ENCODE peak calls at places on chromosomes 1 and 21, in nine cellular contexts. R is Peyer's patch, L is upper lobe of right lung, M is astrocyte, Q is keratinocyte, S is adrenal gland, Z is heart left ventricle, T is left ventricle myocardium inferior, F is brain microvascular endothelial cell. I is an unnamed sample.

GRCh38 chr1:245108909-245109308 is 45.9 kb upstream of the KIF26B start:
- DNase-seq in R (no peak), L (no peak), M (no peak), Q (no peak), S (no peak), Z (no peak), T (no peak), F (no peak), I (no peak)

GRCh38 chr1:230332429-230333088 is 93.6 kb downstream of the PGBD5 start:
- DNase-seq in R (no peak), L (no peak), M (peak), Q (no peak), S (peak), Z (no peak), T (no peak), F (no peak), I (no peak)

GRCh38 chr1:30740952-30741894 is 16.4 kb downstream of the LAPTM5 start:
- DNase-seq in R (no peak), L (no peak), M (no peak), Q (no peak), S (no peak), Z (no peak), T (no peak), F (no peak), I (no peak)

GRCh38 chr1:151159373-151159772 is 2.9 kb downstream of the TNFAIP8L2 start:
- DNase-seq in R (no peak), L (peak), M (no peak), Q (no peak), S (no peak), Z (no peak), T (no peak), F (no peak), I (no peak)

GRCh38 chr1:7079637-7080036 is 294.4 kb downstream of the CAMTA1 start:
- DNase-seq in R (no peak), L (no peak), M (no peak), Q (no peak), S (no peak), Z (no peak), T (no peak), F (no peak), I (no peak)

GRCh38 chr1:3051270-3052268 is 17.4 kb upstream of the PRDM16 start:
- DNase-seq in R (no peak), L (no peak), M (no peak), Q (no peak), S (no peak), Z (no peak), T (no peak), F (no peak), I (no peak)

GRCh38 chr1:52572387-52572786 is 19.5 kb upstream of the TUT4 start:
- DNase-seq in R (no peak), L (no peak), M (no peak), Q (no peak), S (no peak), Z (no peak), T (no peak), F (no peak), I (no peak)

GRCh38 chr1:1187938-1188337 is 14.3 kb downstream of the TTLL10 start:
- DNase-seq in R (no peak), L (no peak), M (peak), Q (no peak), S (no peak), Z (no peak), T (no peak), F (no peak), I (no peak)

GRCh38 chr1:91900538-91900937 is 14.6 kb upstream of the TGFBR3 start:
- DNase-seq in R (no peak), L (no peak), M (peak), Q (no peak), S (no peak), Z (no peak), T (no peak), F (peak), I (peak)

GRCh38 chr1:208475951-208476824 is 232.0 kb upstream of the PLXNA2 start:
- DNase-seq in R (no peak), L (no peak), M (no peak), Q (no peak), S (peak), Z (no peak), T (no peak), F (no peak), I (peak)

GRCh38 chr1:86487131-86487804 is 18.5 kb downstream of the CLCA1 start:
- DNase-seq in R (no peak), L (no peak), M (peak), Q (peak), S (no peak), Z (peak), T (peak), F (peak), I (peak)

GRCh38 chr1:6499318-6499717 is 7.9 kb upstream of the PLEKHG5 start:
- DNase-seq in R (no peak), L (no peak), M (no peak), Q (no peak), S (no peak), Z (no peak), T (no peak), F (no peak), I (no peak)

GRCh38 chr1:155940531-155940992 is 876 bp upstream of the RXFP4 start:
- DNase-seq in R (no peak), L (no peak), M (peak), Q (no peak), S (peak), Z (no peak), T (no peak), F (no peak), I (peak)

GRCh38 chr1:84407524-84408318 is 9.4 kb downstream of the DNASE2B start:
- DNase-seq in R (no peak), L (no peak), M (no peak), Q (no peak), S (no peak), Z (no peak), T (no peak), F (no peak), I (no peak)

GRCh38 chr1:143665606-143666005 is 306.2 kb downstream of the FAM72C start:
- DNase-seq in R (no peak), L (no peak), M (no peak), Q (no peak), S (no peak), Z (no peak), T (no peak), F (no peak), I (no peak)

GRCh38 chr1:35557611-35558373 is at the start of gene NCDN:
- DNase-seq in R (peak), L (peak), M (peak), Q (peak), S (peak), Z (peak), T (peak), F (peak), I (peak)

GRCh38 chr21:33403786-33404571 is 766 bp downstream of the IFNGR2 start:
- DNase-seq in R (peak), L (peak), M (peak), Q (no peak), S (peak), Z (peak), T (peak), F (peak), I (peak)

GRCh38 chr1:168285971-168286628 is 5.4 kb downstream of the TBX19 start:
- DNase-seq in R (no peak), L (no peak), M (no peak), Q (no peak), S (no peak), Z (no peak), T (no peak), F (no peak), I (no peak)

GRCh38 chr21:46002841-46003574 is 21.4 kb downstream of the COL6A1 start:
- DNase-seq in R (no peak), L (no peak), M (no peak), Q (no peak), S (peak), Z (peak), T (peak), F (no peak), I (no peak)

GRCh38 chr1:89465201-89465600 is 59.4 kb upstream of the LRRC8B start:
- DNase-seq in R (no peak), L (no peak), M (peak), Q (peak), S (no peak), Z (no peak), T (no peak), F (no peak), I (no peak)

GRCh38 chr21:43907751-43908150 is 42.7 kb downstream of the AGPAT3 start:
- DNase-seq in R (no peak), L (no peak), M (no peak), Q (no peak), S (no peak), Z (no peak), T (no peak), F (no peak), I (no peak)

GRCh38 chr21:34085129-34085528 is 11.8 kb downstream of the MRPS6 start:
- DNase-seq in R (no peak), L (no peak), M (no peak), Q (no peak), S (no peak), Z (no peak), T (no peak), F (no peak), I (no peak)

GRCh38 chr21:28633803-28634572 is 358.7 kb downstream of the LTN1 start:
- DNase-seq in R (no peak), L (no peak), M (peak), Q (peak), S (no peak), Z (peak), T (peak), F (peak), I (peak)

GRCh38 chr1:206900149-206900548 is 2.9 kb downstream of the IL24 start:
- DNase-seq in R (no peak), L (no peak), M (no peak), Q (no peak), S (no peak), Z (no peak), T (no peak), F (no peak), I (no peak)

GRCh38 chr1:100780826-100781225 is 61.3 kb downstream of the VCAM1 start:
- DNase-seq in R (no peak), L (no peak), M (no peak), Q (no peak), S (no peak), Z (no peak), T (no peak), F (no peak), I (no peak)

GRCh38 chr1:170932236-170932635 is 3.1 kb upstream of the MROH9 start:
- DNase-seq in R (no peak), L (no peak), M (no peak), Q (no peak), S (no peak), Z (no peak), T (no peak), F (no peak), I (no peak)

GRCh38 chr1:94276900-94277581 is 39.7 kb upstream of the ARHGAP29 start:
- DNase-seq in R (no peak), L (no peak), M (no peak), Q (no peak), S (no peak), Z (no peak), T (no peak), F (no peak), I (peak)

GRCh38 chr1:188517139-188517538 is 1688.4 kb downstream of the PLA2G4A start:
- DNase-seq in R (no peak), L (no peak), M (no peak), Q (no peak), S (no peak), Z (no peak), T (no peak), F (no peak), I (no peak)

GRCh38 chr1:31949862-31950261 is 11.7 kb upstream of the PTP4A2 start:
- DNase-seq in R (peak), L (no peak), M (no peak), Q (no peak), S (no peak), Z (no peak), T (no peak), F (no peak), I (no peak)

GRCh38 chr21:35476616-35477395 is 427.7 kb upstream of the RUNX1 start:
- DNase-seq in R (no peak), L (no peak), M (peak), Q (no peak), S (no peak), Z (no peak), T (no peak), F (peak), I (peak)

GRCh38 chr1:185585770-185586169 is 148.4 kb upstream of the HMCN1 start:
- DNase-seq in R (no peak), L (no peak), M (no peak), Q (no peak), S (no peak), Z (no peak), T (no peak), F (no peak), I (no peak)

GRCh38 chr1:213381572-213382084 is 330.6 kb downstream of the RPS6KC1 start:
- DNase-seq in R (no peak), L (no peak), M (peak), Q (no peak), S (no peak), Z (no peak), T (peak), F (peak), I (peak)

DNA sequence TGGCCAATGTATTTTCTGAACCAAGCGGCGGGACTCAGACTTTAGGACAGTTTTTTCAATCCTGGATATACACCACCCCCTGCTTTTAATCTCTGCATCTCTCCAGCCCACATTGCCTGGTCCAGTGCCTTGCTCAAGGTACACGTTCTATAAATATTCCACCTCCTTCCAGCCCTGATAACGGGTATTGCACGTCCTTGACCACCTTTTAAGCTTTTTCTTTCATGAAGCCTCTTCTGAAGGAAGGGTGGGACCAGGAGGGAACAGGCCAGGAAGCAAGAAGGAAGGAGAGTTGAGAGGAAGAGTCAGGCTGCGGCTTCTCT is 3.4 kb downstream of the S100A16 start:
- DNase-seq in R (no peak), L (no peak), M (no peak), Q (no peak), S (no peak), Z (no peak), T (no peak), F (no peak), I (no peak)
- H3K4me3 ChIP-seq in R (no peak), L (no peak), M (peak), Q (peak), S (no peak), Z (peak), T (peak), F (peak), I (no peak)

DNA sequence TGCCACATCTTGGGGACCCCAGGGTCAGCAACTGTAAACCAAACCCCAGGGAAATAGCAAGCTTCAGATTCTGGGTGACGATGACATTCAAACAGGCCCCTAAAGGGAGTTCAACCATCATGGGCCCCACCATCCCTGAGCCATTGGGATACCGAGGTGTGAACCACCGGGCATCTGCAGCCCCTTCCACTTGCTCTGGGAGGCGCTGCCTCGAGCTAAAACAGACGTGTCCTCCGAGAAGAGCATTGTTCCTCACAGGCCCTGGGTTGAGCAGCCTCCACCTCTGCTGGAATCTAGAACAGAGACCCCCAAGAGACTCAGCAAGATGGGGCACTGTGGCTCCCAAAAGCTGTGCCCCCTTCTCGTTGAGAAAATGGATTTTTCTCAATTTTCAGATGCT is 19.0 kb upstream of the EFHD2 start:
- DNase-seq in R (no peak), L (no peak), M (no peak), Q (no peak), S (no peak), Z (no peak), T (no peak), F (no peak), I (no peak)
- TF ChIP-seq CTCF in R (no peak), L (no peak), M (no peak), Q (no peak), S (no peak), Z (no peak), T (no peak), F (no peak), I (no peak)

DNA sequence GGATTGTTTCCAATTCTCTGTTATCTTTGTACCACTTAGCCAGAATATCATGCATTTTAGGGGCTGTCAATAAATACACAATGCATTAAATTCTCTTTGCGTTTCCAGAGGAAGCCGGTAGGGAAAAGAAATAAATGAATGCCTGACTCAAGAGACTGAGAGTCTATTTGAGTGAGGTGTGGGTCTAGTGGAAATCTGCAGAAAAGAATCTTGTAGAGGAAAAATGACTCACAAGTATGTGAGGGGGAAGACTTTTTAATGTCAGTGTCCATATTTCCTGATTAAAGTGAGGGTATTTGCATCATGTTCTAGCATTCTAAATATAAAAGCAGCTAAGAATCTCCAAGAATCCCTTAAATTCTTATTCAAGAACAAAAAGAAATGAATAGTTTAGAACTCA is 271.1 kb downstream of the PTPRC start:
- DNase-seq in R (no peak), L (no peak), M (peak), Q (no peak), S (no peak), Z (no peak), T (no peak), F (peak), I (no peak)
- H3K27ac ChIP-seq in R (no peak), L (no peak), M (no peak), Q (no peak), S (no peak), Z (no peak), T (peak), F (no peak), I (no peak)

DNA sequence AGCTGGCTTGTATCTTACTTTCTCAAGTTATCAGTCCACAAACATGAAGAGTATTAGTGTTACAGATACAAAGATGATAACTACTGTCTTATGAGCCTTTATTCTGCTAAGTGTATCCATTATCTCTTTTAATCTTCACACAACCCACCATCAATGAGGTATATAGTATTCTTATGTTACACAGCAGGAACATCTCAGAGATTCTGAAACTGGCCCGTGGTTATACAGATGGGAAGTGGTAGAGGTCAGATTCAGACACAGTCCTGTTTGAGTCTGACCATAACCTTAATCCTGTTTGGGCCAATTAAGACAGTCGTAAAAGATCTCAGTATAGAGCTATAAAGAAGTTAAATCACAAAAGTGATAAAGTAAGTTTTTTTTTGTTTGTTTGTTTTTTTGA is 5.1 kb upstream of the TMEM269 start:
- DNase-seq in R (no peak), L (no peak), M (no peak), Q (no peak), S (no peak), Z (no peak), T (no peak), F (no peak), I (no peak)
- H3K4me3 ChIP-seq in R (no peak), L (no peak), M (no peak), Q (no peak), S (no peak), Z (no peak), T (no peak), F (no peak), I (no peak)

GRCh38 chr1:166013232-166013631 is 153.6 kb downstream of the FAM78B start:
- DNase-seq in R (no peak), L (no peak), M (no peak), Q (no peak), S (no peak), Z (no peak), T (no peak), F (no peak), I (no peak)

GRCh38 chr1:166020229-166020628 is 146.6 kb downstream of the FAM78B start:
- DNase-seq in R (no peak), L (no peak), M (no peak), Q (no peak), S (no peak), Z (no peak), T (no peak), F (no peak), I (no peak)

DNA sequence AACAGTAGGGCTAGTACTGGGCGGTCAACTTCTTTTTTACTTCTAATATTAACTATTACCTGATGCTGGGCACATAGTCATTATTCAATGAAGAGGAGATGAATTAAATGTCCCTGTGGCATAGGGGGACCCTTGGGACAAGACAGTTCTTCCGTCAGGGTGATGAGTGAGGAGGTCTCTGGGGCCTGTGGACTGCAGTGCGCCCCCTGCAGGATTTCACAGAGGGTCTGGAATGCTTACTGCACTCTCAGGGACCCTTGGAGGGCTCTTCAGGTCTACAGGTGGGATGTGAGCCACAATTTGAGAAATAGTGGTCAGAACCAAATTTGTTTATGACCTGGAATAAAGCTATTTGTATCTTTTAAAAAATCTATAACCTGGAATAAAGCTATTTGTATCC is 149.4 kb downstream of the FAM78B start:
- DNase-seq in R (no peak), L (no peak), M (no peak), Q (no peak), S (no peak), Z (no peak), T (no peak), F (no peak), I (no peak)
- TF ChIP-seq CTCF in R (no peak), L (no peak), M (no peak), Q (no peak), S (no peak), Z (no peak), T (no peak), F (no peak), I (no peak)

DNA sequence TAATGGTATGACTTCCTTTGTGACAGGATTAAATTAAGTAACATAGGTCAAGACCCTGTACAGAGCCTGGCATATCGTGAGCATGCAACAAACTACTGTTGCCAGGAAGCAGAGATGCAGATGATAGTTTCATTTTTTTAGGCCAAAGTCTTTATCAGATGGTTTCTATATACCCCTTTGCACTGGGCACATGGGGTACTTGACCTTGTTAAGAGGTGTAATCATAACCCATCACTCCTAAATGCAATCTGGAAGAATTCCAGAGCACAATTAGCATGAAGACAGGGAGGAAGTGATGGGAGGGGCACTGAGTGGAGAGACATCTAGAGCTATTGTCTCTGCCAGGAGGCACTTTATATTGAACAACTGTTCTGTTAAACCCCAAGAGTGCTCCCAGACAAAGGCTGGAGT is 22.1 kb downstream of the ZBTB17 start:
- DNase-seq in R (no peak), L (no peak), M (no peak), Q (no peak), S (no peak), Z (no peak), T (no peak), F (no peak), I (no peak)
- H3K27ac ChIP-seq in R (no peak), L (peak), M (peak), Q (peak), S (peak), Z (no peak), T (peak), F (peak), I (peak)